ENCODE peak calls at places on chromosomes 1 and 21, in eight cellular contexts. T, B, Q, R, H, P, A and E are unnamed samples.

GRCh38 chr1:58895559-58896135 is 111.8 kb upstream of the JUN start:
- DNase-seq in B (peak), T (no peak), R (peak), Q (peak), A (no peak), H (no peak), P (no peak), E (no peak)

GRCh38 chr1:67304023-67304422 is 3.6 kb upstream of the IL12RB2 start:
- DNase-seq in P (no peak), B (no peak), T (no peak), H (no peak), R (no peak), Q (no peak), A (no peak), E (no peak)

GRCh38 chr1:58206749-58207148 is 339.8 kb downstream of the OMA1 start:
- DNase-seq in A (no peak), P (no peak), T (no peak), H (no peak), Q (no peak), R (no peak), B (no peak), E (no peak)

GRCh38 chr1:153614906-153615305 is 1.2 kb downstream of the S100A14 start:
- DNase-seq in Q (no peak), B (no peak), H (no peak), A (no peak), T (no peak), R (no peak), P (no peak), E (no peak)

GRCh38 chr1:5909576-5910275 is 82.5 kb downstream of the NPHP4 start:
- DNase-seq in B (no peak), R (no peak), P (no peak), A (no peak), Q (no peak), T (peak), H (no peak), E (no peak)

GRCh38 chr1:47276850-47277249 is 37.1 kb downstream of the STIL start:
- DNase-seq in H (no peak), P (no peak), A (no peak), R (no peak), T (no peak), Q (no peak), B (no peak), E (no peak)

GRCh38 chr1:10890391-10891073 is 94.1 kb upstream of the CASZ1 start:
- DNase-seq in T (no peak), R (no peak), B (no peak), P (no peak), Q (no peak), A (no peak), H (no peak), E (no peak)

GRCh38 chr1:101284021-101284420 is 47.2 kb downstream of the S1PR1 start:
- DNase-seq in P (no peak), Q (no peak), R (no peak), H (no peak), T (peak), B (no peak), A (peak), E (no peak)

GRCh38 chr1:116504308-116505156 is 66.3 kb downstream of the CD58 start:
- DNase-seq in A (no peak), Q (peak), B (peak), T (no peak), P (no peak), H (peak), R (no peak), E (peak)

GRCh38 chr1:201500670-201501120 is 6.2 kb downstream of the CSRP1 start:
- DNase-seq in R (no peak), H (peak), Q (peak), T (peak), B (no peak), A (peak), P (no peak), E (peak)

GRCh38 chr1:33130297-33130696 is 49.3 kb downstream of the AZIN2 start:
- DNase-seq in A (no peak), P (no peak), B (peak), Q (peak), R (no peak), H (peak), T (peak), E (no peak)

GRCh38 chr1:78145105-78145580 is 99.4 kb downstream of the GIPC2 start:
- DNase-seq in B (peak), H (peak), T (peak), Q (peak), P (peak), R (peak), A (peak), E (peak)

GRCh38 chr1:224393331-224393730 is 36.7 kb downstream of the CNIH4 start:
- DNase-seq in T (no peak), P (no peak), B (no peak), R (no peak), A (no peak), H (no peak), Q (no peak), E (no peak)

GRCh38 chr1:236850580-236850979 is 55.5 kb downstream of the MTR start:
- DNase-seq in A (no peak), Q (no peak), H (no peak), R (no peak), T (no peak), B (no peak), P (no peak), E (no peak)

GRCh38 chr1:17212487-17213121 is 7.7 kb downstream of the PADI1 start:
- DNase-seq in R (no peak), T (peak), A (peak), H (peak), P (no peak), B (peak), Q (peak), E (peak)

GRCh38 chr1:215958836-215959235 is 391.7 kb downstream of the KCTD3 start:
- DNase-seq in B (peak), Q (peak), T (no peak), P (no peak), A (no peak), R (no peak), H (peak), E (peak)

GRCh38 chr1:206754011-206754410 is 16.6 kb upstream of the IL19 start:
- DNase-seq in H (no peak), R (no peak), Q (peak), P (no peak), T (no peak), A (no peak), B (peak), E (peak)

GRCh38 chr1:9996624-9997582 is at the start of gene RBP7:
- DNase-seq in P (no peak), Q (peak), R (peak), H (no peak), B (no peak), T (peak), A (peak), E (peak)

GRCh38 chr1:16204634-16205332 is 7.7 kb downstream of the ARHGEF19 start:
- DNase-seq in T (peak), B (no peak), A (peak), H (no peak), R (peak), P (no peak), Q (peak), E (no peak)

GRCh38 chr1:93751391-93752250 is 70.0 kb upstream of the BCAR3 start:
- DNase-seq in P (no peak), T (no peak), A (no peak), R (no peak), B (no peak), Q (peak), H (no peak), E (no peak)

GRCh38 chr1:2606004-2606805 is 19.6 kb downstream of the PRXL2B start:
- DNase-seq in A (no peak), H (no peak), R (no peak), P (no peak), B (no peak), Q (no peak), T (peak), E (no peak)

GRCh38 chr21:31900121-31900895 is 27.5 kb downstream of the HUNK start:
- DNase-seq in Q (no peak), H (no peak), B (no peak), A (no peak), R (peak), T (no peak), P (no peak), E (no peak)

GRCh38 chr21:33550772-33551660 is 8.2 kb downstream of the SON start:
- DNase-seq in P (no peak), T (no peak), R (no peak), B (no peak), H (no peak), A (no peak), Q (no peak), E (no peak)

GRCh38 chr21:23101111-23101510 is 2102.9 kb downstream of the NCAM2 start:
- DNase-seq in P (no peak), B (no peak), Q (no peak), H (no peak), T (no peak), A (no peak), R (no peak), E (no peak)

GRCh38 chr1:7754234-7754633 is 16.9 kb upstream of the VAMP3 start:
- DNase-seq in Q (no peak), B (no peak), R (no peak), P (no peak), H (no peak), T (no peak), A (no peak), E (no peak)

GRCh38 chr1:7751174-7751573 is 19.9 kb upstream of the VAMP3 start:
- DNase-seq in A (no peak), H (no peak), T (no peak), B (no peak), P (no peak), Q (no peak), R (no peak), E (no peak)

GRCh38 chr1:7749126-7749525 is 22.0 kb upstream of the VAMP3 start:
- DNase-seq in A (no peak), Q (no peak), B (no peak), T (no peak), P (no peak), H (no peak), R (no peak), E (no peak)

GRCh38 chr1:7755448-7755847 is 15.6 kb upstream of the VAMP3 start:
- DNase-seq in H (peak), T (peak), R (no peak), P (no peak), A (peak), B (peak), Q (peak), E (peak)

GRCh38 chr1:7752512-7753417 is 18.3 kb upstream of the VAMP3 start:
- DNase-seq in Q (peak), A (peak), P (peak), B (peak), R (peak), H (peak), T (peak), E (peak)
- H3K9ac ChIP-seq in Q (peak), A (no peak), P (no peak), B (no peak), R (no peak), H (peak), T (no peak), E (peak)

GRCh38 chr1:44040856-44041255 is 9.6 kb upstream of the SLC6A9 start:
- DNase-seq in A (no peak), B (no peak), Q (peak), R (no peak), H (no peak), T (no peak), P (no peak), E (peak)
- H3K9ac ChIP-seq in A (no peak), B (no peak), Q (no peak), R (no peak), H (no peak), T (no peak), P (no peak), E (no peak)

DNA sequence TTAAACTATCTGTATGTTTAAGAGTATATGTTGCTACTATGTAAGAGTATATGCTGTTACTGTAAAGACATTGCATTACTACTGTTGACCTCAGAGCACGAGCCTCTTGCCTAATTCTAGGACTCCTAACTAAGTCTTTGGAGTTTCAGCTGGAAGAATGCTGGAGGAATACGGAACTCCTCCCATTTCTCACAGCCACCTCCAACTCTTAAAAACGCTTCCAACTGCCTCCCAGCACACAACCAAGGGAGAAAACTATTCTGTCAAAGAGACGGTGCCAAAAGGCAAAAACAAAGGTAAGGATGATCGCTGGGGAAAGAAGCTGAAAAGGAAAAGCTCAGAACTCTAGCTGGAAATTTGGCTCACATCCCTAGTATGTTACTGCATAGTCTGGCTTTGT is at the start of gene FMO2:
- DNase-seq in T (no peak), A (no peak), R (no peak), Q (peak), P (no peak), B (no peak), H (peak), E (no peak)
- H3K9ac ChIP-seq in T (no peak), A (no peak), R (no peak), Q (no peak), P (no peak), B (peak), H (no peak), E (peak)

GRCh38 chr1:228394571-228395394 is 11.9 kb downstream of the TRIM11 start:
- DNase-seq in T (no peak), P (no peak), R (no peak), Q (no peak), H (no peak), A (no peak), B (no peak), E (no peak)

GRCh38 chr1:228392111-228392936 is 14.3 kb downstream of the TRIM11 start:
- DNase-seq in P (no peak), Q (peak), B (peak), T (no peak), A (no peak), R (no peak), H (no peak), E (peak)

GRCh38 chr1:228391411-228392020 is 15.1 kb downstream of the TRIM11 start:
- DNase-seq in A (no peak), R (no peak), B (no peak), Q (no peak), T (no peak), H (no peak), P (no peak), E (no peak)

GRCh38 chr1:228393811-228394570 is 12.6 kb downstream of the TRIM11 start:
- DNase-seq in Q (no peak), H (no peak), T (no peak), R (no peak), P (no peak), B (no peak), A (no peak), E (no peak)

DNA sequence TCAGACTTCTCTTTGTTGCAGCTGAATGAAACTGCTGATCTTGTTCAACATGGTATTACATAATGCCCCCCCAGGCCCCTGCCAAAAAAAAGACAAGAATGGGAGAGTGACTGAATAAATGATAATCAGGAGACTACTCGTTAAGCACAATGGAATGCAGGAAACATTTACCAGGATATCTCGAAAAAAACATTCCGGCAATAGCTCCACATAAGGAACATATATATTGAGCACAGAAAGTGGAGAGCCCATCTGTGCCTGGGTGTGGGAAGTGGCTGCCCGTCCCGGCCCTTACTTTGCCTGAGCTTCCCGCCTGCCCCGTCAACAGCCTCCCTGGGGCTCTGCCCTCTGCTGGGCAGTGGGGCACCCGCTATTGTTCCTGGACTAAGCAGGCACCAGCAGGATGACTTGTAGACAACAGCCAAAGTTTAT is 13.4 kb downstream of the TRIM11 start:
- DNase-seq in B (peak), Q (peak), P (no peak), H (peak), R (no peak), T (peak), A (peak), E (peak)
- H3K9ac ChIP-seq in B (no peak), Q (no peak), P (no peak), H (no peak), R (no peak), T (no peak), A (no peak), E (peak)

GRCh38 chr21:42219606-42220137 is 732 bp downstream of the ABCG1 start:
- DNase-seq in A (peak), R (no peak), B (peak), T (peak), P (no peak), Q (peak), H (no peak), E (no peak)
- H3K9ac ChIP-seq in A (no peak), R (peak), B (peak), T (no peak), P (peak), Q (no peak), H (no peak), E (peak)